ENCODE peak calls at places on chromosomes 6 and 20, in seven cellular contexts. H is tibial artery, B is endodermal cell, P is OCI-LY7, N is A549, F is ovary, W is sigmoid colon. T is an unnamed sample.

GRCh38 chr20:16459019-16459700 is 114.1 kb downstream of the KIF16B start:
- DNase-seq in H (peak; percentile 53), B (no peak), P (no peak), N (peak; percentile 10), F (peak; percentile 42), W (peak; percentile 66), T (no peak)

GRCh38 chr6:152976749-152977148 is 6.1 kb downstream of the FBXO5 start:
- DNase-seq in H (no peak), B (no peak), P (no peak), N (no peak), F (no peak), W (no peak), T (no peak)

GRCh38 chr6:133456934-133457333 is 215.8 kb downstream of the EYA4 start:
- DNase-seq in H (no peak), B (no peak), P (no peak), N (no peak), F (no peak), W (no peak), T (no peak)

GRCh38 chr6:2760882-2761842 is 4.0 kb upstream of the WRNIP1 start:
- DNase-seq in H (no peak), B (no peak), P (peak; percentile 28), N (no peak), F (no peak), W (no peak), T (no peak)

GRCh38 chr6:10721850-10722569 is 860 bp upstream of the TMEM14C start:
- DNase-seq in H (no peak), B (no peak), P (no peak), N (no peak), F (no peak), W (no peak), T (no peak)

GRCh38 chr6:147911686-147912085 is 403.2 kb downstream of the SAMD5 start:
- DNase-seq in H (no peak), B (no peak), P (no peak), N (no peak), F (no peak), W (no peak), T (no peak)

GRCh38 chr20:17505664-17506517 is 25.3 kb downstream of the BFSP1 start:
- DNase-seq in H (no peak), B (no peak), P (no peak), N (no peak), F (no peak), W (peak; percentile 65), T (no peak)

GRCh38 chr6:56984374-56984773 is 29.5 kb downstream of the BEND6 start:
- DNase-seq in H (no peak), B (no peak), P (no peak), N (no peak), F (no peak), W (no peak), T (no peak)

GRCh38 chr6:135158397-135158796 is 22.7 kb upstream of the MYB start:
- DNase-seq in H (no peak), B (no peak), P (no peak), N (no peak), F (no peak), W (no peak), T (no peak)

GRCh38 chr20:13338097-13338661 is 117.1 kb downstream of the ISM1 start:
- DNase-seq in H (no peak), B (no peak), P (no peak), N (no peak), F (no peak), W (no peak), T (no peak)

GRCh38 chr20:10079964-10080363 is 45.2 kb downstream of the ANKEF1 start:
- DNase-seq in H (no peak), B (no peak), P (no peak), N (no peak), F (no peak), W (no peak), T (no peak)

GRCh38 chr6:142784344-142784743 is 160.6 kb downstream of the HIVEP2 start:
- DNase-seq in H (no peak), B (no peak), P (peak; percentile 66), N (no peak), F (no peak), W (no peak), T (no peak)

GRCh38 chr6:34531580-34532201 is 24.4 kb downstream of the SPDEF start:
- DNase-seq in H (peak; percentile 85), B (peak; percentile 92), P (peak; percentile 49), N (no peak), F (peak; percentile 89), W (peak; percentile 78), T (no peak)

DNA sequence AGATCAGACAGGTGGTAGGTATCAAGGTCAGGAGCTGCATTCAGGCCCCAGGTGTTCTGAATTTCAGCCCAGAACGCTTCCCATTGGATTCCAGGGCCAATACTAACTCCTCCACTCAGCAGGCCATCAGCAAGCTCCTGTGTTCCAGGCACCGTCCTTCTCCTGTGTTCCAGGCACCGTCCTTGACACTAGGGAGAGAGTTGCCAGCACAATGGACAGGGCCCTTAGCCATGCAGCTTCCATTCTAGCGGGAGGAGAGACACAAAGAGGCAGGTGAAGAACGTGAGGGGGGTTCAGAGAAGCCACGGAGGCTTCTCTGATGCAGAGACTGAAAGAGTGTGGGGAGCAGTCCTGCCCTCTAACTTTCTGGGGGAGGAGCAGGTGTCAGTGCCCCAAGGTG is 77.7 kb downstream of the FOXC1 start:
- DNase-seq in H (no peak), B (no peak), P (no peak), N (no peak), F (no peak), W (no peak), T (no peak)
- H3K27ac ChIP-seq in H (no peak overlapping the region), B (no peak overlapping the region), P (no peak overlapping the region), N (no peak overlapping the region), F (no peak overlapping the region), W (no peak overlapping the region), T (no peak overlapping the region)

GRCh38 chr20:44613575-44613974 is 31.2 kb downstream of the PKIG start:
- DNase-seq in H (no peak), B (no peak), P (no peak), N (no peak), F (no peak), W (no peak), T (no peak)

GRCh38 chr20:44609006-44609510 is 26.7 kb downstream of the PKIG start:
- DNase-seq in H (no peak), B (no peak), P (no peak), N (no peak), F (no peak), W (no peak), T (no peak)

GRCh38 chr20:44606725-44607441 is 24.5 kb downstream of the PKIG start:
- DNase-seq in H (no peak), B (no peak), P (no peak), N (no peak), F (no peak), W (no peak), T (no peak)

GRCh38 chr20:44609511-44610312 is 27.3 kb downstream of the PKIG start:
- DNase-seq in H (peak; percentile 90), B (peak; percentile 98), P (peak; percentile 88), N (peak; percentile 95), F (peak; percentile 92), W (peak; percentile 94), T (peak; percentile 93)

DNA sequence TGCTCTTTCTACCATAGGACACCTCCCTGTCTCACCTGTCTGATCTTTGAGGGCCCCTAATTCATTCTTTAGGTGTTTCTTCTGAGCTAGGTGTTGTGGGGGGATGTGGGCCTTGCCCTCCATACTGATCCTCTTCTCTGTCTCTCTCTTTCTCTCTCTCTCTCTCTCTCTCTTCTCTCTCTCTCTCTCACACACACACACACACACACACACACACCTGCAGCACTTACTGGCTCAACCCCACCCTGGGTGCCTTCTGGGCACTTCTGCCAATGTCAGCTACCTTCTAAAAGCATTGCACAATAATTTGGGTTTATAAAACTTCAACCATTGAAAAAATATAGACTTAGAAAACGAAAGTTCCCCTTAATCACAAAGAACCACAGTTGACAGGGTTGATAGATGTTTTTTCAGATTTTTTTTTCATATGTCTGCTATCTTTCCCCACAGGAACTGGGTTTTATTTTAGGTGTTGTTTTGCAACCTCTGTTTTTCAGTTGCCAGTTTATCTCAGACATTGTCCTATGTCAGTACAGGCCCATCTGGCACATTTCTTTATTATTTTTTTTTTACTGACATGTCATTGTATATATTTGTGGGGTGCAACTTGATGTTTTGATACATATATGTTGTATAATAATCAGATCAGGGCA is 28.1 kb downstream of the PKIG start:
- DNase-seq in H (no peak), B (no peak), P (peak; percentile 68), N (no peak), F (no peak), W (peak; percentile 54), T (no peak)
- TF ChIP-seq CTCF in H (no peak), B (no peak), P (peak; percentile 34), N (no peak), F (no peak), W (peak; percentile 10), T (no peak)

GRCh38 chr6:71414486-71414885 is 125.9 kb downstream of the OGFRL1 start:
- DNase-seq in H (no peak), B (no peak), P (no peak), N (no peak), F (no peak), W (no peak), T (no peak)

GRCh38 chr6:71412559-71412958 is 123.9 kb downstream of the OGFRL1 start:
- DNase-seq in H (no peak), B (no peak), P (no peak), N (no peak), F (no peak), W (no peak), T (no peak)

GRCh38 chr6:71410164-71410566 is 121.6 kb downstream of the OGFRL1 start:
- DNase-seq in H (no peak), B (no peak), P (peak; percentile 45), N (no peak), F (no peak), W (no peak), T (no peak)

GRCh38 chr6:71410681-71411080 is 122.1 kb downstream of the OGFRL1 start:
- DNase-seq in H (no peak), B (no peak), P (no peak), N (no peak), F (no peak), W (no peak), T (no peak)

GRCh38 chr6:71411882-71412281 is 123.3 kb downstream of the OGFRL1 start:
- DNase-seq in H (no peak), B (no peak), P (no peak), N (no peak), F (no peak), W (no peak), T (no peak)
- H3K4me3 ChIP-seq in H (peak overlapping the region; percentile 3), B (no peak overlapping the region), P (no peak overlapping the region), N (peak overlapping the region; percentile 33), F (no peak overlapping the region), W (no peak overlapping the region), T (no peak overlapping the region)

GRCh38 chr6:7334685-7335084 is 21.7 kb upstream of the SSR1 start:
- DNase-seq in H (no peak), B (no peak), P (no peak), N (no peak), F (no peak), W (no peak), T (no peak)

GRCh38 chr6:7331452-7331851 is 18.5 kb upstream of the SSR1 start:
- DNase-seq in H (no peak), B (no peak), P (no peak), N (no peak), F (no peak), W (no peak), T (no peak)

GRCh38 chr6:7335519-7335918 is 22.5 kb upstream of the SSR1 start:
- DNase-seq in H (no peak), B (no peak), P (no peak), N (no peak), F (no peak), W (no peak), T (no peak)

GRCh38 chr6:7328159-7328713 is 15.2 kb upstream of the SSR1 start:
- DNase-seq in H (no peak), B (no peak), P (no peak), N (no peak), F (no peak), W (no peak), T (no peak)

GRCh38 chr6:7332090-7332745 is 19.2 kb upstream of the SSR1 start:
- DNase-seq in H (no peak), B (peak; percentile 66), P (no peak), N (no peak), F (no peak), W (peak; percentile 33), T (no peak)
- H3K27ac ChIP-seq in H (no peak overlapping the region), B (no peak overlapping the region), P (no peak overlapping the region), N (no peak overlapping the region), F (no peak overlapping the region), W (no peak overlapping the region), T (no peak overlapping the region)

T was measured in pancreas.